ENCODE peak calls at places on chromosomes 2 and 18, in six cellular contexts. One of them, this sample, is unnamed.

GRCh38 chr18:34261865-34262780 is 37.4 kb upstream of the NOL4 start:
- DNase-seq in pancreas: no peak
- DNase-seq in left lung: no peak
- DNase-seq in fibroblast of lung: no peak
- DNase-seq in BE2C: no peak
- DNase-seq in transverse colon: no peak
- DNase-seq in this sample: no peak

GRCh38 chr2:114550895-114551793 is 108.7 kb downstream of the DPP10 start:
- DNase-seq in fibroblast of lung: peak; percentile 47
- DNase-seq in BE2C: peak; percentile 13
- DNase-seq in left lung: peak; percentile 37
- DNase-seq in transverse colon: peak; percentile 76
- DNase-seq in pancreas: peak; percentile 58
- DNase-seq in this sample: peak; percentile 19

GRCh38 chr2:157837851-157838441 is 38.2 kb downstream of the ACVR1 start:
- DNase-seq in pancreas: peak; percentile 56
- DNase-seq in left lung: no peak
- DNase-seq in transverse colon: peak; percentile 14
- DNase-seq in BE2C: peak; percentile 67
- DNase-seq in fibroblast of lung: peak; percentile 66
- DNase-seq in this sample: peak; percentile 35

GRCh38 chr2:74267068-74267467 is 68.7 kb downstream of the MTHFD2 start:
- DNase-seq in left lung: no peak
- DNase-seq in fibroblast of lung: peak; percentile 4
- DNase-seq in transverse colon: peak; percentile 79
- DNase-seq in pancreas: no peak
- DNase-seq in BE2C: peak; percentile 14
- DNase-seq in this sample: no peak

GRCh38 chr2:84856785-84857184 is 24.1 kb downstream of the TRABD2A start:
- DNase-seq in fibroblast of lung: no peak
- DNase-seq in left lung: no peak
- DNase-seq in BE2C: no peak
- DNase-seq in pancreas: no peak
- DNase-seq in transverse colon: peak; percentile 32
- DNase-seq in this sample: no peak

GRCh38 chr2:212294816-212295215 is 243.8 kb downstream of the ERBB4 start:
- DNase-seq in pancreas: no peak
- DNase-seq in fibroblast of lung: no peak
- DNase-seq in BE2C: peak; percentile 90
- DNase-seq in left lung: no peak
- DNase-seq in transverse colon: no peak
- DNase-seq in this sample: no peak

GRCh38 chr18:53935803-53936202 is 288.7 kb downstream of the MBD2 start:
- DNase-seq in fibroblast of lung: no peak
- DNase-seq in transverse colon: no peak
- DNase-seq in BE2C: no peak
- DNase-seq in pancreas: no peak
- DNase-seq in left lung: no peak
- DNase-seq in this sample: no peak

GRCh38 chr2:218448934-218449333 is 30.0 kb downstream of the VIL1 start:
- DNase-seq in transverse colon: peak; percentile 26
- DNase-seq in pancreas: no peak
- DNase-seq in fibroblast of lung: peak; percentile 14
- DNase-seq in BE2C: peak; percentile 42
- DNase-seq in left lung: no peak
- DNase-seq in this sample: no peak

GRCh38 chr18:45066868-45067267 is 386.2 kb downstream of the SETBP1 start:
- DNase-seq in transverse colon: no peak
- DNase-seq in BE2C: no peak
- DNase-seq in pancreas: no peak
- DNase-seq in fibroblast of lung: no peak
- DNase-seq in left lung: no peak
- DNase-seq in this sample: no peak

GRCh38 chr2:29459445-29460179 is 344.4 kb downstream of the CLIP4 start:
- DNase-seq in fibroblast of lung: peak; percentile 49
- DNase-seq in BE2C: no peak
- DNase-seq in left lung: no peak
- DNase-seq in transverse colon: no peak
- DNase-seq in pancreas: no peak
- DNase-seq in this sample: peak; percentile 65

GRCh38 chr18:46810481-46811000 is 53.7 kb upstream of the ST8SIA5 start:
- DNase-seq in transverse colon: no peak
- DNase-seq in left lung: no peak
- DNase-seq in BE2C: no peak
- DNase-seq in pancreas: no peak
- DNase-seq in fibroblast of lung: no peak
- DNase-seq in this sample: no peak

GRCh38 chr2:182366625-182367024 is 60.2 kb downstream of the PDE1A start:
- DNase-seq in fibroblast of lung: peak; percentile 97
- DNase-seq in pancreas: no peak
- DNase-seq in transverse colon: no peak
- DNase-seq in left lung: no peak
- DNase-seq in BE2C: no peak
- DNase-seq in this sample: peak; percentile 59

GRCh38 chr18:22183647-22184161 is 14.3 kb downstream of the GATA6 start:
- DNase-seq in pancreas: no peak
- DNase-seq in left lung: no peak
- DNase-seq in transverse colon: no peak
- DNase-seq in BE2C: no peak
- DNase-seq in fibroblast of lung: no peak
- DNase-seq in this sample: no peak

GRCh38 chr2:199302851-199303250 is 154.9 kb downstream of the SATB2 start:
- DNase-seq in left lung: no peak
- DNase-seq in transverse colon: no peak
- DNase-seq in fibroblast of lung: no peak
- DNase-seq in pancreas: no peak
- DNase-seq in BE2C: no peak
- DNase-seq in this sample: peak; percentile 46

GRCh38 chr2:240646061-240646899 is 21.0 kb downstream of the GPR35 start:
- DNase-seq in transverse colon: no peak
- DNase-seq in BE2C: no peak
- DNase-seq in pancreas: no peak
- DNase-seq in left lung: no peak
- DNase-seq in fibroblast of lung: no peak
- DNase-seq in this sample: no peak

GRCh38 chr2:10390369-10390801 is 57.7 kb downstream of the ODC1 start:
- DNase-seq in BE2C: no peak
- DNase-seq in transverse colon: no peak
- DNase-seq in pancreas: no peak
- DNase-seq in fibroblast of lung: no peak
- DNase-seq in left lung: no peak
- DNase-seq in this sample: no peak

GRCh38 chr18:31424383-31424988 is 23.1 kb upstream of the DSG3 start:
- DNase-seq in transverse colon: peak; percentile 48
- DNase-seq in left lung: no peak
- DNase-seq in BE2C: no peak
- DNase-seq in fibroblast of lung: peak; percentile 24
- DNase-seq in pancreas: no peak
- DNase-seq in this sample: peak; percentile 43

GRCh38 chr18:43563780-43564179 is 286.5 kb upstream of the SYT4 start:
- DNase-seq in pancreas: no peak
- DNase-seq in BE2C: peak; percentile 18
- DNase-seq in transverse colon: no peak
- DNase-seq in fibroblast of lung: peak; percentile 57
- DNase-seq in left lung: no peak
- DNase-seq in this sample: peak; percentile 48

GRCh38 chr18:8443505-8443904 is 165.7 kb upstream of the RAB12 start:
- DNase-seq in fibroblast of lung: no peak
- DNase-seq in transverse colon: no peak
- DNase-seq in left lung: no peak
- DNase-seq in pancreas: no peak
- DNase-seq in BE2C: no peak
- DNase-seq in this sample: no peak

GRCh38 chr2:215660687-215661086 is 224.8 kb upstream of the FN1 start:
- DNase-seq in transverse colon: no peak
- DNase-seq in BE2C: no peak
- DNase-seq in left lung: no peak
- DNase-seq in pancreas: no peak
- DNase-seq in fibroblast of lung: peak; percentile 47
- DNase-seq in this sample: peak; percentile 91

GRCh38 chr2:205188516-205189138 is 493.7 kb upstream of the NRP2 start:
- DNase-seq in BE2C: peak; percentile 56
- DNase-seq in transverse colon: peak; percentile 37
- DNase-seq in pancreas: no peak
- DNase-seq in fibroblast of lung: peak; percentile 95
- DNase-seq in left lung: no peak
- DNase-seq in this sample: peak; percentile 69

GRCh38 chr2:128690869-128691268 is 372.2 kb upstream of the HS6ST1 start:
- DNase-seq in transverse colon: no peak
- DNase-seq in fibroblast of lung: no peak
- DNase-seq in pancreas: no peak
- DNase-seq in left lung: no peak
- DNase-seq in BE2C: no peak
- DNase-seq in this sample: no peak

GRCh38 chr2:63817382-63817781 is 24.3 kb upstream of the UGP2 start:
- DNase-seq in left lung: no peak
- DNase-seq in BE2C: no peak
- DNase-seq in fibroblast of lung: no peak
- DNase-seq in transverse colon: no peak
- DNase-seq in pancreas: no peak
- DNase-seq in this sample: no peak

GRCh38 chr2:106232633-106233032 is 38.5 kb upstream of the UXS1 start:
- DNase-seq in left lung: no peak
- DNase-seq in BE2C: no peak
- DNase-seq in transverse colon: no peak
- DNase-seq in pancreas: no peak
- DNase-seq in fibroblast of lung: no peak
- DNase-seq in this sample: no peak

DNA sequence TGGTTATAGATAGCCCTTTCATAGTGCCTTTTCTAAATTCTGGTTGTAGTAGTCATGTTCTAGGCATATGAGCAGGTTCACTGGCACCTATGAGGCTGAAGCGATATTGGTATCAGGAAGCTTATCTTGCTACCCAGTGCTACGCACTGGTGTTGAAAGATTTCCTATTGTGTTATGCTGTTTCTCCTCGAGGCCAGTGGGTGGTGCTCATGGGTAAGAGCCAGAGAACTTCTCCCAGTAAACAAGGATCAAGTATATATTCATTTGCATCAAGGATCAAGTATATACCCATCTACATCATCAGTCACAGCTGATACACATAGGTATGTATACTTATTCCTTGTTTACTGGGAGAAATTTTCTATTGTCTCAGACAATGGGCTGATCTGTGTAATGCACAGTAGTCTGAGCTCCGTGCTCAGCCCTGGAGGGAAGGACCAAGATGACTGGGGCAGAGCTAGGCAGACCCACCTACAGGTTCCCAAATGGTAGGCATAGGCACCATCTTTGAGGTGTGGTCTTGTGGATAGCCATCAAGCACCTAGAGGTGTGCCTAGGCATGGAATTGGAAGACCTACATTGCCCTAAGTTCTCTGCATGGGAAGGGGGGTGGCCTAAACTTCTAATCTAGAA is 101.2 kb upstream of the GALNT13 start:
- DNase-seq in transverse colon: no peak
- DNase-seq in BE2C: no peak
- DNase-seq in left lung: no peak
- DNase-seq in pancreas: no peak
- DNase-seq in fibroblast of lung: no peak
- DNase-seq in this sample: no peak
- TF ChIP-seq CTCF in transverse colon: no peak
- TF ChIP-seq CTCF in BE2C: peak; percentile 61
- TF ChIP-seq CTCF in left lung: no peak
- TF ChIP-seq CTCF in pancreas: no peak
- TF ChIP-seq CTCF in fibroblast of lung: no peak
- TF ChIP-seq CTCF in this sample: no peak

GRCh38 chr18:58361212-58361611 is 267.7 kb downstream of the ALPK2 start:
- DNase-seq in transverse colon: no peak
- DNase-seq in pancreas: no peak
- DNase-seq in fibroblast of lung: peak; percentile 22
- DNase-seq in BE2C: no peak
- DNase-seq in left lung: no peak
- DNase-seq in this sample: no peak

GRCh38 chr18:58363767-58364540 is 264.9 kb downstream of the ALPK2 start:
- DNase-seq in BE2C: no peak
- DNase-seq in transverse colon: no peak
- DNase-seq in fibroblast of lung: peak; percentile 36
- DNase-seq in pancreas: no peak
- DNase-seq in left lung: no peak
- DNase-seq in this sample: peak; percentile 68

GRCh38 chr18:58362829-58363231 is 266.1 kb downstream of the ALPK2 start:
- DNase-seq in pancreas: no peak
- DNase-seq in transverse colon: no peak
- DNase-seq in left lung: no peak
- DNase-seq in fibroblast of lung: peak; percentile 53
- DNase-seq in BE2C: no peak
- DNase-seq in this sample: no peak

GRCh38 chr18:58360324-58360723 is 268.6 kb downstream of the ALPK2 start:
- DNase-seq in BE2C: no peak
- DNase-seq in transverse colon: no peak
- DNase-seq in left lung: no peak
- DNase-seq in fibroblast of lung: no peak
- DNase-seq in pancreas: no peak
- DNase-seq in this sample: no peak

GRCh38 chr18:58362027-58362575 is 266.8 kb downstream of the ALPK2 start:
- DNase-seq in fibroblast of lung: peak; percentile 94
- DNase-seq in transverse colon: no peak
- DNase-seq in left lung: no peak
- DNase-seq in BE2C: no peak
- DNase-seq in pancreas: no peak
- DNase-seq in this sample: peak; percentile 95
- H3K4me3 ChIP-seq in fibroblast of lung: no peak overlapping the region
- H3K4me3 ChIP-seq in transverse colon: no peak overlapping the region
- H3K4me3 ChIP-seq in left lung: no peak overlapping the region
- H3K4me3 ChIP-seq in BE2C: no peak overlapping the region
- H3K4me3 ChIP-seq in pancreas: no peak overlapping the region
- H3K4me3 ChIP-seq in this sample: no peak overlapping the region

DNA sequence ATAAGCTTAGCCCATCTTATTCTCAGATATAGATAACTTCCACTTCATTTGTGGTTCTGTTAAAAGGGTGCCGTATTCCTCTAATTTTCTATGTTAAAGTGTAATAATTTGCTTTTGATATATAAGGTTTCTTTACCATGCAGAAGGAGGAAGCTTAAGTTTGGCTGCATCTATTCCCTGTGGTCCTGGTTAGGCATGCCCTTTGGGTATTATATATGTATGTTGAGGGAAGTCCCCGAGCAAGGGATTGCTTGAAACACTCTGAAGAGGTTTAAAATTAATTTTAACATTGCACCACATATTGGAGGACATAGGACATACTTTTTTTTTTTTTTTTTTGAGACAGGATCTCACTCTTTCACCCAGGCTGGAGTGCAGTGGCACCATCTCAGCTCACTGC is 16.9 kb upstream of the MYO1B start:
- DNase-seq in pancreas: no peak
- DNase-seq in transverse colon: no peak
- DNase-seq in fibroblast of lung: no peak
- DNase-seq in left lung: no peak
- DNase-seq in BE2C: no peak
- DNase-seq in this sample: no peak
- TF ChIP-seq CTCF in pancreas: no peak
- TF ChIP-seq CTCF in transverse colon: no peak
- TF ChIP-seq CTCF in fibroblast of lung: no peak
- TF ChIP-seq CTCF in left lung: no peak
- TF ChIP-seq CTCF in BE2C: no peak
- TF ChIP-seq CTCF in this sample: no peak

DNA sequence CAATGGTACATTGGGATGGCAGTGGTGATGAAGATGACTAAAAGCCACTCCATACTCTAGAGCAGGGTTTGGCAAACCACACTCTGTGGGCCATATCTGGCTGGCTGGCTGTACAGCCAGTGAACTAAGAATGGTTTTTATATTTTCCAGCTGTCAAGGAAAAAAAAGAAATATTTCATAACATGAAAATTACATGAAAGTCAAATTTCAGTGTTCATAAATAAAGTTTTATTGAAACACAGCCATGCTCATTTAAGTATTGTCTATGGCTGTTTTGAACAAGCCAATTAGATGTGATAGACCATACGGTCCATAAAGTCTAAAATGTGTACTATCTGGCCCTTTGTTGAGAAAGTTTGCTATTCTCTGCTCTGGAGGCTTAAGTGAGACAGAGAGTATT is 1.5 kb downstream of the TTC21B start:
- DNase-seq in fibroblast of lung: no peak
- DNase-seq in pancreas: no peak
- DNase-seq in left lung: no peak
- DNase-seq in transverse colon: no peak
- DNase-seq in BE2C: no peak
- DNase-seq in this sample: no peak
- H3K4me3 ChIP-seq in fibroblast of lung: no peak overlapping the region
- H3K4me3 ChIP-seq in pancreas: no peak overlapping the region
- H3K4me3 ChIP-seq in left lung: no peak overlapping the region
- H3K4me3 ChIP-seq in transverse colon: peak overlapping the region; percentile 91
- H3K4me3 ChIP-seq in BE2C: peak overlapping the region; percentile 81
- H3K4me3 ChIP-seq in this sample: no peak overlapping the region

This sample was measured in astrocyte of the spinal cord.